ENCODE peak calls at places on chromosomes 3 and 15, in seven cellular contexts. H is stimulated activated effector memory CD8-positive, alpha-beta T cell treated with anti-CD3 and anti-CD28 coated beads, Interleukin-12 subunit alpha, Interleukin-12 subunit beta, amount 100 ng/mL, for 72 hours; Z is cardiac fibroblast; M is BE2C; I is kidney epithelial cell; E is choroid plexus epithelial cell; J is NCI-H1092 treated with DMSO at 0.1 percent for 48 hours. G is an unnamed sample.

GRCh38 chr15:37046876-37047614 is 53.3 kb downstream of the MEIS2 start:
- DNase-seq in I (no peak), J (no peak), Z (peak), E (peak), M (no peak), H (no peak), G (no peak)

GRCh38 chr3:1962531-1963090 is 136.1 kb upstream of the CNTN4 start:
- DNase-seq in H (no peak), I (no peak), J (peak), Z (no peak), E (no peak), M (no peak), G (no peak)

GRCh38 chr3:54123538-54124196 is 1.3 kb downstream of the CACNA2D3 start:
- DNase-seq in E (no peak), Z (peak), J (no peak), M (peak), I (no peak), H (no peak), G (no peak)

GRCh38 chr3:13235079-13235478 is 161.8 kb upstream of the IQSEC1 start:
- DNase-seq in J (peak), M (no peak), H (no peak), I (no peak), E (no peak), Z (no peak), G (no peak)

GRCh38 chr3:170357920-170358854 is 672 bp downstream of the SKIL start:
- DNase-seq in I (no peak), M (peak), J (peak), H (peak), E (peak), Z (peak), G (peak)

GRCh38 chr3:158663832-158664231 is 8.6 kb downstream of the LXN start:
- DNase-seq in Z (no peak), E (no peak), H (no peak), M (no peak), J (no peak), I (no peak), G (no peak)

GRCh38 chr15:58046467-58046866 is 19.0 kb downstream of the ALDH1A2 start:
- DNase-seq in E (no peak), I (no peak), M (no peak), Z (no peak), J (no peak), H (no peak), G (no peak)

GRCh38 chr15:37056168-37056893 is 44.0 kb downstream of the MEIS2 start:
- DNase-seq in E (no peak), M (no peak), Z (peak), H (no peak), J (no peak), I (no peak), G (no peak)

GRCh38 chr3:29319798-29320197 is 38.9 kb downstream of the RBMS3 start:
- DNase-seq in J (no peak), Z (peak), H (no peak), M (no peak), I (no peak), E (no peak), G (no peak)

GRCh38 chr3:23740517-23741402 is 65.0 kb upstream of the UBE2E1 start:
- DNase-seq in I (peak), M (no peak), H (no peak), Z (peak), E (peak), J (no peak), G (no peak)

GRCh38 chr3:21330293-21330692 is 420.7 kb downstream of the ZNF385D start:
- DNase-seq in I (no peak), M (no peak), J (no peak), Z (peak), H (no peak), E (no peak), G (no peak)

GRCh38 chr15:42421376-42421775 is 62.1 kb downstream of the CAPN3 start:
- DNase-seq in H (no peak), M (no peak), E (no peak), Z (no peak), J (no peak), I (no peak), G (no peak)

GRCh38 chr3:72295276-72295973 is 510.5 kb upstream of the PROK2 start:
- DNase-seq in H (no peak), I (no peak), M (peak), J (no peak), E (no peak), Z (no peak), G (no peak)

GRCh38 chr3:185552358-185552877 is at the start of gene LIPH:
- DNase-seq in M (no peak), H (no peak), I (no peak), Z (peak), J (no peak), E (peak), G (no peak)

GRCh38 chr3:120846073-120846472 is 61.9 kb upstream of the STXBP5L start:
- DNase-seq in I (no peak), Z (no peak), E (no peak), J (no peak), M (no peak), H (no peak), G (no peak)

GRCh38 chr15:100531823-100532222 is 3.1 kb upstream of the CERS3 start:
- DNase-seq in E (no peak), Z (no peak), M (no peak), J (peak), I (no peak), H (no peak), G (no peak)

GRCh38 chr3:16810593-16811367 is 74.0 kb upstream of the PLCL2 start:
- DNase-seq in Z (no peak), I (no peak), J (no peak), E (no peak), M (no peak), H (no peak), G (no peak)

GRCh38 chr3:126351086-126351770 is 6.0 kb downstream of the KLF15 start:
- DNase-seq in I (no peak), Z (no peak), M (no peak), E (no peak), H (no peak), J (no peak), G (no peak)

GRCh38 chr3:114112696-114113095 is 56.2 kb downstream of the QTRT2 start:
- DNase-seq in Z (peak), I (no peak), E (no peak), M (no peak), H (no peak), J (no peak), G (no peak)

GRCh38 chr15:70061086-70061370 is 36.7 kb downstream of the TLE3 start:
- DNase-seq in H (no peak), E (peak), Z (peak), J (no peak), I (peak), M (peak), G (no peak)